ENCODE peak calls at places on chromosome 20, in four cellular contexts. E is kidney tubule cell, M is neural crest cell, R is H54. J is an unnamed sample.

GRCh38 chr20:61041481-61041880 is 210.6 kb upstream of the CDH4 start:
- DNase-seq in M (no peak), E (no peak), R (no peak), J (no peak)

GRCh38 chr20:64189530-64189966 is 25.3 kb downstream of the MYT1 start:
- DNase-seq in R (no peak), M (no peak), E (no peak), J (no peak)

GRCh38 chr20:52793339-52793963 is 178.7 kb upstream of the TSHZ2 start:
- DNase-seq in R (no peak), M (no peak), E (no peak), J (no peak)

GRCh38 chr20:34768105-34768504 is 57.3 kb downstream of the NCOA6 start:
- DNase-seq in R (peak), E (peak), M (no peak), J (no peak)

GRCh38 chr20:41005361-41005729 is 23.3 kb upstream of the TOP1 start:
- DNase-seq in M (no peak), E (peak), R (peak), J (no peak)

GRCh38 chr20:34334654-34335407 is 28.2 kb upstream of the ITCH start:
- DNase-seq in M (peak), E (no peak), R (no peak), J (no peak)

GRCh38 chr20:48556956-48557355 is 270.8 kb downstream of the PREX1 start:
- DNase-seq in M (no peak), R (no peak), E (no peak), J (no peak)

GRCh38 chr20:52143277-52143676 is 48.3 kb downstream of the ZFP64 start:
- DNase-seq in M (no peak), E (no peak), R (no peak), J (no peak)

GRCh38 chr20:11624704-11625103 is 293.0 kb upstream of the BTBD3 start:
- DNase-seq in R (no peak), E (no peak), M (no peak), J (no peak)

GRCh38 chr20:62267543-62267942 is 29.2 kb downstream of the OSBPL2 start:
- DNase-seq in E (no peak), M (no peak), R (no peak), J (no peak)

GRCh38 chr20:41017448-41018042 is 11.1 kb upstream of the TOP1 start:
- DNase-seq in M (no peak), E (no peak), R (no peak), J (no peak)

GRCh38 chr20:35796556-35796955 is 24.7 kb downstream of the PHF20 start:
- DNase-seq in M (no peak), E (no peak), R (no peak), J (no peak)

GRCh38 chr20:44411757-44412401 is 56.4 kb downstream of the HNF4A start:
- DNase-seq in R (no peak), E (no peak), M (no peak), J (no peak)

GRCh38 chr20:62728781-62729300 is 20.2 kb downstream of the NTSR1 start:
- DNase-seq in E (no peak), M (no peak), R (no peak), J (no peak)

GRCh38 chr20:3889489-3890409 is 562 bp downstream of the PANK2 start:
- DNase-seq in R (no peak), M (peak), E (peak), J (no peak)

GRCh38 chr20:50392138-50392866 is 117.9 kb upstream of the PTPN1 start:
- DNase-seq in M (no peak), R (no peak), E (no peak), J (no peak)

GRCh38 chr20:1402149-1402548 is 9.3 kb upstream of the FKBP1A start:
- DNase-seq in R (no peak), E (peak), M (no peak), J (no peak)

GRCh38 chr20:11260611-11261010 is 586.8 kb upstream of the JAG1 start:
- DNase-seq in E (peak), R (no peak), M (no peak), J (no peak)

GRCh38 chr20:59148713-59149493 is 14.7 kb upstream of the ZNF831 start:
- DNase-seq in E (no peak), R (no peak), M (no peak), J (no peak)

GRCh38 chr20:15561707-15562106 is 1011.5 kb downstream of the KIF16B start:
- DNase-seq in M (no peak), R (no peak), E (no peak), J (no peak)

GRCh38 chr20:53949319-53949839 is 121.0 kb downstream of the BCAS1 start:
- DNase-seq in M (no peak), R (peak), E (peak), J (no peak)

GRCh38 chr20:438581-439469 is 23.5 kb downstream of the TBC1D20 start:
- DNase-seq in E (no peak), R (no peak), M (no peak), J (no peak)

GRCh38 chr20:8481636-8482035 is 349.6 kb downstream of the PLCB1 start:
- DNase-seq in R (no peak), E (no peak), M (no peak), J (no peak)

GRCh38 chr20:47117325-47117724 is 222.7 kb downstream of the EYA2 start:
- DNase-seq in E (no peak), M (no peak), R (no peak), J (no peak)